ENCODE peak calls at places on chromosomes 7 and 10, in ten cellular contexts. K, D, B, W, N, V, X, F, M and P are unnamed samples.

GRCh38 chr7:29989257-29989995 is at the start of gene SCRN1:
- DNase-seq in K (no peak), D (peak; percentile 50), B (peak; percentile 2), W (peak; percentile 64), N (peak; percentile 72), V (peak; percentile 36), X (no peak), F (peak; percentile 58), M (peak; percentile 84), P (peak; percentile 74)

GRCh38 chr7:138975343-138976104 is 5.7 kb downstream of the KIAA1549 start:
- DNase-seq in K (no peak), D (no peak), B (no peak), W (no peak), N (no peak), V (no peak), X (no peak), F (no peak), M (no peak), P (no peak)

GRCh38 chr10:34768261-34768971 is 46.7 kb downstream of the PARD3 start:
- DNase-seq in K (no peak), D (peak; percentile 24), B (peak; percentile 54), W (no peak), N (no peak), V (peak; percentile 63), X (no peak), F (peak; percentile 36), M (peak; percentile 85), P (no peak)

GRCh38 chr10:69901623-69902505 is 100.2 kb downstream of the COL13A1 start:
- DNase-seq in K (peak; percentile 29), D (peak; percentile 64), B (peak; percentile 25), W (peak; percentile 94), N (peak; percentile 49), V (peak; percentile 62), X (no peak), F (peak; percentile 47), M (no peak), P (no peak)

GRCh38 chr7:141563956-141564623 is 12.9 kb downstream of the AGK start:
- DNase-seq in K (no peak), D (no peak), B (no peak), W (no peak), N (no peak), V (no peak), X (no peak), F (no peak), M (no peak), P (no peak)

GRCh38 chr7:45092100-45092930 is 3.5 kb upstream of the NACAD start:
- DNase-seq in K (peak; percentile 66), D (peak; percentile 77), B (no peak), W (peak; percentile 53), N (no peak), V (no peak), X (peak; percentile 33), F (no peak), M (no peak), P (no peak)

GRCh38 chr7:129525225-129525862 is 23.0 kb downstream of the SMKR1 start:
- DNase-seq in K (no peak), D (no peak), B (no peak), W (no peak), N (no peak), V (no peak), X (no peak), F (no peak), M (no peak), P (no peak)

GRCh38 chr7:157468221-157469111 is 131.7 kb downstream of the DNAJB6 start:
- DNase-seq in K (no peak), D (no peak), B (no peak), W (no peak), N (no peak), V (no peak), X (no peak), F (no peak), M (peak; percentile 63), P (peak; percentile 69)

GRCh38 chr10:5551531-5552375 is 27.0 kb downstream of the CALML3 start:
- DNase-seq in K (no peak), D (peak; percentile 50), B (no peak), W (peak; percentile 58), N (no peak), V (no peak), X (no peak), F (no peak), M (peak; percentile 71), P (no peak)

GRCh38 chr7:123622660-123623386 is 21.2 kb downstream of the ASB15 start:
- DNase-seq in K (no peak), D (no peak), B (no peak), W (no peak), N (no peak), V (no peak), X (no peak), F (no peak), M (no peak), P (no peak)